ENCODE peak calls at places on chromosome 4, in seven cellular contexts. P is adrenal gland; Q is HCT116; T is mucosa of descending colon; G is heart left ventricle; K is tibial artery; W is CD8-positive, alpha-beta memory T cell. D is an unnamed sample. For H3K9me3 and H3K4me1, the result is how much of the 10 kb centered on the place peaks cover.

GRCh38 chr4:3660086-3660927 is 105.9 kb upstream of the ADRA2C start:
- DNase-seq in T (no peak), G (no peak), P (no peak), Q (no peak), K (no peak), W (no peak), D (peak)

GRCh38 chr4:147822128-147822527 is 90.2 kb downstream of the ARHGAP10 start:
- DNase-seq in P (peak), Q (no peak), G (peak), K (peak), T (peak), W (no peak), D (peak)

GRCh38 chr4:15774020-15774420 is 4.1 kb upstream of the CD38 start:
- DNase-seq in P (no peak), W (no peak), Q (no peak), K (no peak), G (no peak), T (no peak), D (no peak)

GRCh38 chr4:147674496-147674895 is 9.5 kb downstream of the PRMT9 start:
- DNase-seq in T (no peak), Q (no peak), K (no peak), G (no peak), W (no peak), P (no peak), D (no peak)

GRCh38 chr4:82713856-82714255 is 84.7 kb downstream of the SCD5 start:
- DNase-seq in W (no peak), Q (no peak), T (no peak), G (no peak), P (no peak), K (no peak), D (no peak)

GRCh38 chr4:12411072-12411471 is 982.4 kb upstream of the HS3ST1 start:
- DNase-seq in W (no peak), T (no peak), K (peak), G (peak), P (no peak), Q (no peak), D (no peak)

GRCh38 chr4:168848977-168849687 is 160.9 kb downstream of the CBR4 start:
- DNase-seq in W (no peak), P (no peak), G (no peak), Q (no peak), T (no peak), K (no peak), D (peak)

GRCh38 chr4:2084316-2084715 is 25.2 kb downstream of the NAT8L start:
- DNase-seq in T (no peak), W (no peak), G (no peak), P (no peak), Q (no peak), K (no peak), D (no peak)

GRCh38 chr4:10093801-10094552 is 22.6 kb downstream of the WDR1 start:
- DNase-seq in G (peak), K (no peak), Q (no peak), W (no peak), T (no peak), P (no peak), D (no peak)

GRCh38 chr4:147829401-147830101 is 97.7 kb downstream of the ARHGAP10 start:
- DNase-seq in W (no peak), G (peak), P (peak), K (peak), T (no peak), Q (no peak), D (no peak)

GRCh38 chr4:11368701-11369115 is 60.0 kb downstream of the HS3ST1 start:
- DNase-seq in G (no peak), P (no peak), K (no peak), T (no peak), Q (no peak), W (no peak), D (no peak)

GRCh38 chr4:24103434-24104168 is 213.8 kb upstream of the PPARGC1A start:
- DNase-seq in P (no peak), G (no peak), W (no peak), Q (no peak), T (no peak), K (no peak), D (no peak)

GRCh38 chr4:88809561-88810219 is 112.1 kb upstream of the NAP1L5 start:
- DNase-seq in P (no peak), T (no peak), K (no peak), G (no peak), Q (no peak), W (no peak), D (no peak)

GRCh38 chr4:156946508-156947197 is 24.9 kb downstream of the PDGFC start:
- DNase-seq in W (no peak), T (no peak), G (peak), Q (peak), P (peak), K (peak), D (peak)

GRCh38 chr4:156948133-156948532 is 23.5 kb downstream of the PDGFC start:
- DNase-seq in W (no peak), T (no peak), Q (no peak), G (no peak), K (no peak), P (no peak), D (no peak)

GRCh38 chr4:156948738-156949137 is 22.9 kb downstream of the PDGFC start:
- DNase-seq in G (no peak), W (no peak), Q (no peak), T (no peak), K (no peak), P (no peak), D (no peak)

GRCh38 chr4:156942991-156943390 is 28.6 kb downstream of the PDGFC start:
- DNase-seq in W (no peak), Q (no peak), P (no peak), K (no peak), T (no peak), G (no peak), D (no peak)

DNA sequence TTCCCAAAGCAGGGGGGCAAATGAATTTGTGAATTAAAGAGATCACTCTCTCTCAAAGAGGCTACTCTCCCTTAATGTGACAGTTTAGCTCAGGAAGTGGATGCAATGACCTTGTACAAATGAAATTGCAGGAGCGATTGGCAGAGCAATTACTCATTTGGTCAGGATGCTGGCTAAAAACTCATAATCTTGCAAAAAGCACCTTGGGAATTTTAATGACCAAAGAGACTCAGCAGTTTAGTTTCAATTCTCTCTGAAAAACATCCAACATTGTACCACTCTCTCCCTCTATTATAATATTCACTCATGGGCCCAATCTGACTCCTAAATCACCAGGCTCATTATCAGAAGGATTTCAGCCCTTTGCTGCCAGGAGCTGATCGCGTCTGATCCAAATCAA is 26.1 kb downstream of the PDGFC start:
- DNase-seq in K (no peak), G (no peak), W (no peak), T (no peak), P (no peak), Q (no peak), D (no peak)
- H3K4me3 ChIP-seq in K (no peak), G (no peak), W (no peak), T (no peak), P (no peak), Q (peak), D (no peak)

GRCh38 chr4:126341927-126342326 is 1027.2 kb downstream of the FAT4 start:
- DNase-seq in W (no peak), P (no peak), Q (no peak), T (no peak), G (no peak), K (no peak), D (no peak)
- H3K9me3 ChIP-seq in W (under half), P (under half), Q (under half), T (under half), G (under half), K (under half), D (under half)

GRCh38 chr4:173246719-173247118 is 78.1 kb downstream of the GALNT7 start:
- DNase-seq in K (no peak), T (no peak), W (no peak), P (no peak), G (no peak), Q (no peak), D (peak)
- H3K4me1 ChIP-seq in K (under half), T (under half), W (under half), P (under half), G (under half), Q (under half), D (half or more)

DNA sequence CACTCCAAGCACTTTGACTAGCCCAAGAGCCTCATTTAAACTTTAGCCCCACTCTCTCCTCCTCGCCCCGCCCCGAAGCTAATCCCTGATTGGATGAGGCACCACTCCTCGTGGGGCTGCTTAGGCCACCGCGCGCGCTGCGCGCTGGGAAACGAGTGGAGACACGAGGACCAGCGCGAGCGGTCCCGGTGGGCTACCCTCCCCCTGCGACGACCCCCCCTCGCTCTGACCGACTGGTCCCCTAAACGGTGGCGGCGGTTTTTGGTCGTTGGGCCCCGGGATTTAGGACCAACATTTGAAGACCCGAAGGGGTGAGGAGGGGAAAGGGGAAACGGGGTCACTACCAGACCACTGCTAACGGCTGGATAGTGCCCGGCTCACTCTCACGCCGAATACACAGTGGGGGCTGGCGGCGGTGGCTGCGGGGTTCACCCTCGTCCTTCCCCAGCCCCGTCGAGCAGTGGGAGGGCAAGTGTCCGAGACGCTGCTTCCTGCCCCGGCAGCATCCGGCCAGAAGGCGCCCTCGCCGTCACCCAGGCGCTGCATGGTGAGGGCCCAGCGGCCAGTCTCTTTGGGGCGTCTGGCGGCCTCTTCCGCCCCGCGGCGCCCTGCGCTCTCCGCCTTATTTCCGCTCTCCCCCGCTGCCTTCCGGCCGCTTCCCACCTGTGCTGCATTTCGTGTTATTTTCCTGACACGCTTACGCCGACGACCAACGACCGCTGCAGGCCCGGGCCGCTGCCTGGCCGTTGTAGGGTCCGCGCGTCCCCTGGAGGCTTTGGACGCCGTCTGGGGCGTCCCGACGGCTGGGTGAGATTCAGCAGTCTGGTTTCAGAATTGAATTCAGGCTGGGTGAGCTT is at the start of gene RBM46:
- DNase-seq in W (no peak), Q (no peak), G (no peak), P (no peak), T (no peak), K (no peak), D (no peak)
- H3K4me3 ChIP-seq in W (no peak), Q (no peak), G (no peak), P (no peak), T (no peak), K (no peak), D (no peak)

GRCh38 chr4:71830-72229 is 18.7 kb downstream of the ZNF595 start:
- DNase-seq in P (no peak), Q (no peak), W (no peak), G (no peak), T (no peak), K (no peak), D (no peak)
- H3K9me3 ChIP-seq in P (under half), Q (under half), W (under half), G (under half), T (half or more), K (half or more), D (under half)

GRCh38 chr4:5943561-5943960 is 50.7 kb upstream of the CRMP1 start:
- DNase-seq in G (no peak), Q (no peak), W (no peak), P (no peak), T (no peak), K (no peak), D (no peak)

GRCh38 chr4:5942947-5943346 is 50.1 kb upstream of the CRMP1 start:
- DNase-seq in W (no peak), K (no peak), P (no peak), T (no peak), G (no peak), Q (no peak), D (no peak)

GRCh38 chr4:5945171-5945570 is 52.3 kb upstream of the CRMP1 start:
- DNase-seq in G (no peak), T (no peak), K (no peak), W (no peak), Q (no peak), P (no peak), D (no peak)

GRCh38 chr4:5940470-5941203 is 47.8 kb upstream of the CRMP1 start:
- DNase-seq in W (no peak), P (no peak), K (no peak), Q (peak), T (no peak), G (no peak), D (peak)

GRCh38 chr4:5941601-5942000 is 48.7 kb upstream of the CRMP1 start:
- DNase-seq in K (no peak), Q (no peak), P (no peak), W (no peak), G (no peak), T (no peak), D (no peak)
- H3K4me1 ChIP-seq in K (under half), Q (under half), P (under half), W (under half), G (under half), T (under half), D (under half)

GRCh38 chr4:105453550-105454201 is 20.2 kb downstream of the PPA2 start:
- DNase-seq in G (no peak), Q (no peak), P (no peak), W (no peak), T (no peak), K (no peak), D (no peak)

GRCh38 chr4:105455182-105455581 is 18.7 kb downstream of the PPA2 start:
- DNase-seq in K (no peak), Q (no peak), P (no peak), T (no peak), G (no peak), W (no peak), D (no peak)

GRCh38 chr4:105457997-105458396 is 15.9 kb downstream of the PPA2 start:
- DNase-seq in K (no peak), W (no peak), G (no peak), T (no peak), Q (no peak), P (no peak), D (no peak)

GRCh38 chr4:105460306-105460705 is 13.6 kb downstream of the PPA2 start:
- DNase-seq in Q (no peak), P (no peak), G (no peak), T (no peak), K (no peak), W (no peak), D (no peak)

GRCh38 chr4:105455998-105456397 is 17.9 kb downstream of the PPA2 start:
- DNase-seq in K (no peak), T (no peak), W (no peak), G (no peak), P (no peak), Q (no peak), D (peak)
- H3K4me3 ChIP-seq in K (no peak), T (no peak), W (no peak), G (no peak), P (no peak), Q (no peak), D (no peak)

GRCh38 chr4:93359609-93360008 is 468.9 kb upstream of the ATOH1 start:
- DNase-seq in Q (no peak), P (no peak), K (no peak), T (no peak), W (no peak), G (no peak), D (no peak)
- H3K9me3 ChIP-seq in Q (under half), P (under half), K (under half), T (under half), W (under half), G (under half), D (under half)

DNA sequence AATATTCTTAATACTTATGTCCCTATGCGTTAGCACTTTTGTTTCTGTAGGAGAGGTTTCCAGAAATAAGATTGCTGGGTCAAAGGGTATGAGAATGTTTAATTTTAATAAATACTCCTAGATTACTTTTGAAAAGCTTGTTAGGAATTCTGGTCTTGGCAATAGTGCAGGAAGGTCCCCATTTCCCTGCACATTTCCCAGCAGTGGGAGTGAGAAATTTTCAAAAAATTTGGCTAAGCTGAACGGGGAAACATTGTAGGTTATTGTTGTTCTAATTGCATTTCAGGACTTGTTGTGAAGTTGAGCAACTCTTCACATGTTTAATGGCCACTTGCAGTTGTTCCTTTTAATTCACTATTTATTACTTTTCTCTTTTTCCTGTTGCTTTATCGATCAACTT is 27.1 kb downstream of the IGFBP7 start:
- DNase-seq in W (no peak), P (no peak), G (no peak), Q (no peak), T (no peak), K (no peak), D (no peak)
- H3K4me1 ChIP-seq in W (under half), P (under half), G (half or more), Q (under half), T (under half), K (half or more), D (under half)

GRCh38 chr4:143404555-143404954 is 67.9 kb downstream of the GAB1 start:
- DNase-seq in T (no peak), P (no peak), Q (no peak), W (no peak), K (no peak), G (no peak), D (no peak)

GRCh38 chr4:143405197-143405730 is 68.6 kb downstream of the GAB1 start:
- DNase-seq in G (no peak), P (no peak), Q (no peak), W (no peak), T (no peak), K (no peak), D (no peak)

GRCh38 chr4:143403551-143403816 is 66.8 kb downstream of the GAB1 start:
- DNase-seq in G (no peak), K (no peak), Q (no peak), W (no peak), T (no peak), P (no peak), D (no peak)

GRCh38 chr4:143400082-143400481 is 63.4 kb downstream of the GAB1 start:
- DNase-seq in Q (no peak), K (no peak), T (no peak), P (no peak), W (no peak), G (no peak), D (no peak)

DNA sequence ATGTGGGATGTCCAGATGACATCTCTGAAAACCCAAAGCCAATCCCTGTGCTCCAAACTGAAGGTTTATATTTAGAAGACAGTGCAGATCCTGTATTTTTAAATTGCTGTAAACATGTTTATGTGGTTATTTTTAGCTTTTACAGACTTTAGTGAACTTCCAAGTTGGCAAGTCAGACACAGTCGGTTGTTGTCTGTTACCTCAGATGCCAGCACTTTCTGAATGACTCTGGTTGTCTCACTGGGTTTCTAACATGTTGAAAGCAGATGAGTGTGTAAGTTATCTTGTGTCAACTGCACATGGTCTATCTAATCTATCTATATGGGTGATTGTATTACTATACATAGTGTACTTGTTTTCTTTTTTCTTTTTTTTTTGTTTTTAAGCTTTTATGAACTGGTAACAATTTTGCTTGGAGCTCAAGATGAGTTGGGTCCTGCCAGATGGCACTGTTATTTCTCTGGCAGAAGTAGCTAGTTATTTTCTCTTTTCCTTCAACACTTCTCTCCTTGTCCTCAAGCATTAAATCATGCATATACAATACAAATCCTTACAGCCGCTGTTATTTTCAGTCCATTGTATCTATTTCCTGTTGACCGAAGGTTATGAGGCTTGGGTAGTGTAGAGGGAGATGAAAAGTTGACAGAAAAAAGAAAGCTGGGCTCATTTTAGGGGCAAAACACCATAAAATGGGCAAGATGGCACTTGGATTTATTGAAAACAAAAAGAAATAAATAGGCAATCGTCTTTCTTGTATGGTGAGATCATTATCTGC is 66.3 kb downstream of the GAB1 start:
- DNase-seq in Q (no peak), P (peak), K (no peak), T (no peak), G (no peak), W (no peak), D (no peak)
- H3K4me3 ChIP-seq in Q (no peak), P (no peak), K (no peak), T (no peak), G (peak), W (no peak), D (no peak)